ENCODE peak calls at places on chromosomes 4 and X, in six cellular contexts. E, X, H, U, N and K are unnamed samples.

GRCh38 chrX:39975094-39975865 is 122.5 kb downstream of the BCOR start:
- DNase-seq in E (no peak), H (no peak), N (peak), U (no peak), X (no peak), K (no peak)

GRCh38 chrX:67544871-67545771 is 1.3 kb downstream of the AR start:
- DNase-seq in U (no peak), N (no peak), X (peak), E (no peak), H (peak), K (peak)

GRCh38 chrX:108036298-108036973 is 8.4 kb upstream of the VSIG1 start:
- DNase-seq in X (peak), H (peak), N (peak), E (peak), U (no peak), K (peak)

GRCh38 chr4:55087930-55088293 is 37.5 kb downstream of the KDR start:
- DNase-seq in U (no peak), E (no peak), H (no peak), N (no peak), X (no peak), K (no peak)

GRCh38 chr4:47704693-47705325 is 133.1 kb downstream of the CORIN start:
- DNase-seq in X (peak), N (peak), U (no peak), H (peak), E (no peak), K (peak)

GRCh38 chr4:45453258-45453841 is 670.5 kb downstream of the GABRG1 start:
- DNase-seq in H (peak), N (peak), E (no peak), U (no peak), X (no peak), K (peak)

GRCh38 chr4:124883642-124884041 is 171.1 kb upstream of the ANKRD50 start:
- DNase-seq in U (no peak), N (no peak), H (no peak), X (peak), E (no peak), K (no peak)

GRCh38 chr4:54277691-54278090 is 48.6 kb downstream of the PDGFRA start:
- DNase-seq in X (peak), N (no peak), H (no peak), E (no peak), U (peak), K (no peak)

GRCh38 chr4:129808242-129808641 is 712.3 kb downstream of the C4orf33 start:
- DNase-seq in U (no peak), X (no peak), E (no peak), H (no peak), N (no peak), K (no peak)

GRCh38 chr4:113256946-113257345 is 207.5 kb downstream of the ANK2 start:
- DNase-seq in H (no peak), X (no peak), E (no peak), N (no peak), U (no peak), K (no peak)

GRCh38 chrX:41491267-41492004 is 44.3 kb downstream of the NYX start:
- DNase-seq in E (no peak), X (peak), U (no peak), N (no peak), H (peak), K (peak)

GRCh38 chr4:4606321-4606720 is 64.5 kb upstream of the STX18 start:
- DNase-seq in H (peak), X (no peak), N (no peak), U (no peak), E (no peak), K (no peak)

GRCh38 chr4:141713771-141714445 is 77.5 kb downstream of the IL15 start:
- DNase-seq in X (peak), N (no peak), U (no peak), E (no peak), H (peak), K (no peak)

GRCh38 chrX:140180585-140180984 is 215.3 kb upstream of the CXorf66 start:
- DNase-seq in E (no peak), H (no peak), U (no peak), X (no peak), N (no peak), K (no peak)

GRCh38 chr4:6568689-6569332 is 6.2 kb upstream of the MAN2B2 start:
- DNase-seq in X (no peak), U (no peak), H (peak), N (no peak), E (no peak), K (peak)

GRCh38 chr4:132642196-132642817 is 506.8 kb upstream of the PCDH10 start:
- DNase-seq in X (peak), N (peak), U (peak), E (peak), H (peak), K (peak)

GRCh38 chr4:73451404-73451803 is 15.4 kb downstream of the AFP start:
- DNase-seq in H (peak), N (no peak), E (no peak), U (no peak), X (no peak), K (no peak)

GRCh38 chrX:18573556-18573955 is 98.4 kb downstream of the RS1 start:
- DNase-seq in N (no peak), X (no peak), E (no peak), H (no peak), U (no peak), K (no peak)

GRCh38 chrX:13430136-13430827 is 110.4 kb upstream of the ATXN3L start:
- DNase-seq in N (no peak), X (no peak), E (peak), H (peak), U (no peak), K (no peak)

GRCh38 chrX:37998586-37999267 is 7.6 kb upstream of the SYTL5 start:
- DNase-seq in E (no peak), N (no peak), X (peak), H (no peak), U (no peak), K (no peak)

GRCh38 chr4:176358083-176358469 is 38.3 kb downstream of the SPCS3 start:
- DNase-seq in E (no peak), H (no peak), U (no peak), X (no peak), N (no peak), K (no peak)

GRCh38 chr4:176359590-176359989 is 39.8 kb downstream of the SPCS3 start:
- DNase-seq in U (no peak), N (no peak), E (no peak), H (no peak), X (no peak), K (no peak)

GRCh38 chr4:176357359-176358082 is 37.8 kb downstream of the SPCS3 start:
- DNase-seq in N (no peak), U (peak), X (no peak), H (no peak), E (no peak), K (no peak)

GRCh38 chr4:176360446-176360845 is 40.7 kb downstream of the SPCS3 start:
- DNase-seq in X (no peak), E (no peak), H (no peak), N (no peak), U (no peak), K (no peak)

DNA sequence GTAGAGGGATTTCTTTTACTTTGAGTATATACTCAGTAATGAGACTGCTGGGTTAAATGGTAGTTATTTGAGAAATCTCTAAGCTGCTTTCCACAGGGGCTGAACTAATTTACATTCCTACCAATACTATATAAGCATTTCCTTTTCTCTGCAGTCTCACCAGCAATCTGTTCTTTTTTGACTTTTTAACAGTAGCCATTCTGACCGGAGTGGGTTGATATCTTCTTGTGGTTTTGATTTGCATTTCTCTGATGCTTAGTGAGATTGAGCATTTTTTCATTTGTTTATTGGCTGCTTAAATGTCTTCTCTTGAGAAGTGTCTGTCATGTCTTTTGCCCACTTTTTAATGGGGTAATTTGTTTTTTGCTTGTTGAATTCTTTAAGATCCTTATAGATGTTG is 43.3 kb downstream of the SPCS3 start:
- DNase-seq in X (no peak), U (no peak), E (no peak), H (no peak), N (no peak), K (no peak)
- TF ChIP-seq MAX in X (no peak), U (no peak), E (no peak), H (no peak), N (no peak), K (no peak)

GRCh38 chrX:24375732-24376131 is 15.3 kb downstream of the SUPT20HL1 start:
- DNase-seq in U (no peak), N (no peak), E (no peak), H (no peak), X (no peak), K (no peak)

GRCh38 chrX:24371391-24371972 is 11.0 kb downstream of the SUPT20HL1 start:
- DNase-seq in N (peak), X (peak), E (peak), H (peak), U (peak), K (peak)

GRCh38 chrX:24376403-24376802 is 16.0 kb downstream of the SUPT20HL1 start:
- DNase-seq in H (no peak), N (no peak), E (no peak), U (no peak), X (no peak), K (no peak)

GRCh38 chrX:24369816-24370215 is 9.4 kb downstream of the SUPT20HL1 start:
- DNase-seq in X (no peak), E (no peak), N (no peak), U (no peak), H (no peak), K (no peak)

DNA sequence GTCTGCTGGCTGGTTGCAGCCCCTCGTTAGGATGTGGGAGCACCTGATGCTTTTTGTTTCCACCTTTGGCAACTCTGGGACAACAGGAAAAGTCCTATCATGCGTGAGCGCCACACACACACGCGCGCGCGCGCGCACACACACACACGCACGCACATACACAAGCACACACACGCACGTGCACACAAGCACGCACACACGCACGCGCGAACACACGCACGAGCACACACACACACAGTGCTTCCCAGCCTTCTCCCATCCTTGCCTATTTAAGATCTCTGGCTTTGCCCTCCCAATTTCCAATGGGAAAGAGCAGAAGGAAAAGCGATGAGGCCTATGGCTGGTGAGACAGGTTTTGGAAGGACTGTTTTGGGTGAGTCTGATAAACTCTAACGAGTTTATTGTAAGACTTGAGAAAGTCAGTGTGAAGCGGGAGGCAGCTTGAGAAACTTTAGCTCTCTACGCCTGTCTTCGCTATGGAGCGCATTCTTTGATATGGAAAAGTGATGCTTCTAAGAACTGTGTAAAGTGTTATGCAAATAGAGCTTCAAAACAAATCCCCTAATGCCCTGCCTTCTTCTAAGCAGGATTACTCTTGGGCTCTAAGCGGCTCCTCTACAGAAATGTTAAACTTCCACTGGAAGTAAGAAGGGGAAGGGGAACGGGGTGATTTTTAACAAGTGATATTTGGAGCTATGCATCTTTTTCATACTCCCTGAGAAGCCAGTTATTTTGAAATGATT is 11.8 kb downstream of the SUPT20HL1 start:
- DNase-seq in H (no peak), X (no peak), N (no peak), U (no peak), E (no peak), K (no peak)
- TF ChIP-seq CTCF in H (no peak), X (no peak), N (no peak), U (no peak), E (no peak), K (no peak)

GRCh38 chrX:56974408-56974807 is 20.9 kb downstream of the SPIN3 start:
- DNase-seq in U (no peak), N (no peak), E (no peak), H (no peak), X (no peak), K (no peak)

GRCh38 chrX:56975611-56976010 is 19.7 kb downstream of the SPIN3 start:
- DNase-seq in H (no peak), U (no peak), X (peak), N (no peak), E (no peak), K (no peak)

GRCh38 chrX:56978172-56978571 is 17.2 kb downstream of the SPIN3 start:
- DNase-seq in E (peak), U (peak), X (peak), H (peak), N (peak), K (peak)
- TF ChIP-seq MYC in E (no peak), U (no peak), X (no peak), H (no peak), N (no peak), K (no peak)

DNA sequence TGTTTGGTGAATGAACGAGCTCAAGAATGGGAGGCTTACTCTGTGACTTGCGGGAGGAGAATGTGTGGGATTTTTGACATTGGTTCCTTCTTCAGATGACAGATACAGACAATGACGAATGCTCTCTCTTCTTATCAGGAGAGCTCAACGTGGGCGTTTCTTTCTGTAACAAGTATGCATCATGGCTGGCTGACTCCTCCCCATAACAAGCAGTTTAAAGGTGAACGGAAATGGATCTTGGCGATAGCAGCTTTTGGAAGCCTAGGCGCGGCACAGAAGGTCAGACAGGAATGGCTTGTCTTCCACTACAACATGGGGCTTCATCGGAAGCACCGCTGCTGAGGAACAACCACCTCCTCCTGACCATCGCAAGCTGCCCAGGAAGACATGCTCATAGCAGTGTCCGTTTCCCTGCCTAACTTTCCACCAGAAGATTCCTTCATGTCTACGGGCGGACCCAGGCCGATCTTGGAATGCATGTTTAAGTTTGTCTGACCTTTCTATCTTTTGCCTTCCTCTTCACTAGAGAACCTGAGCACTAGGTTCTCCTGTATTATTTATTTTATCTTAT is 18.3 kb upstream of the ACSL1 start:
- DNase-seq in H (no peak), N (no peak), U (no peak), E (peak), X (no peak), K (no peak)
- TF ChIP-seq MAX in H (no peak), N (no peak), U (no peak), E (peak), X (no peak), K (no peak)

DNA sequence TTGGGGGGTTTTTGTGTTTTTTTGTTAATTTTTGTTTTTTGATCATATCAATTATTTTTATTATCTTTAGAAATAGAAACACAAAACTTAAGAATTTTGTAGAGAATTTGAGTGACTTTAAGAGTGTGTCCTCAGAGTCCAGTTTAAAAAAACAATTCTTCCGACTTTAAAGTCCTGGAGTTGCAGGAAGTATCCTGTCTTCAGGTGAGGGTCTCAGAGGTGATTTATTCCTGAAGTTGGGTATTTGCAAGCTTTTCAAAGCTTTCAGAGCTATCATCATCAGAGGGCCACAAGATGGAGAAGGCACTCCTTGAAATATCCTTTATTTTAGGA is 23.0 kb downstream of the TLR10 start:
- DNase-seq in U (no peak), H (no peak), N (no peak), X (no peak), E (no peak), K (no peak)
- TF ChIP-seq CTCF in U (no peak), H (no peak), N (no peak), X (no peak), E (no peak), K (no peak)

GRCh38 chrX:147945286-147945685 is 33.6 kb downstream of the FMR1 start:
- DNase-seq in N (no peak), U (no peak), H (no peak), E (no peak), X (no peak), K (no peak)

GRCh38 chrX:147953976-147954375 is 27.2 kb upstream of the FMR1NB start:
- DNase-seq in H (no peak), X (no peak), N (no peak), U (no peak), E (no peak), K (peak)

GRCh38 chrX:147948531-147948930 is 32.6 kb upstream of the FMR1NB start:
- DNase-seq in E (no peak), N (no peak), U (no peak), H (no peak), X (no peak), K (no peak)

GRCh38 chrX:147950352-147950751 is 30.8 kb upstream of the FMR1NB start:
- DNase-seq in E (no peak), X (no peak), H (no peak), U (no peak), N (peak), K (no peak)
- TF ChIP-seq MYC in E (no peak), X (no peak), H (no peak), U (no peak), N (no peak), K (no peak)

GRCh38 chr4:86892639-86892965 is 380 bp upstream of the C4orf36 start:
- DNase-seq in X (no peak), E (no peak), H (no peak), U (no peak), N (no peak), K (no peak)

GRCh38 chr4:86894465-86894864 is 2.2 kb upstream of the C4orf36 start:
- DNase-seq in E (no peak), N (no peak), U (no peak), X (peak), H (peak), K (peak)

GRCh38 chr4:86893136-86893535 is 914 bp upstream of the C4orf36 start:
- DNase-seq in U (no peak), H (no peak), N (no peak), E (no peak), X (no peak), K (no peak)

GRCh38 chr4:86895692-86896488 is 3.7 kb upstream of the C4orf36 start:
- DNase-seq in X (peak), H (peak), E (peak), U (no peak), N (peak), K (peak)

DNA sequence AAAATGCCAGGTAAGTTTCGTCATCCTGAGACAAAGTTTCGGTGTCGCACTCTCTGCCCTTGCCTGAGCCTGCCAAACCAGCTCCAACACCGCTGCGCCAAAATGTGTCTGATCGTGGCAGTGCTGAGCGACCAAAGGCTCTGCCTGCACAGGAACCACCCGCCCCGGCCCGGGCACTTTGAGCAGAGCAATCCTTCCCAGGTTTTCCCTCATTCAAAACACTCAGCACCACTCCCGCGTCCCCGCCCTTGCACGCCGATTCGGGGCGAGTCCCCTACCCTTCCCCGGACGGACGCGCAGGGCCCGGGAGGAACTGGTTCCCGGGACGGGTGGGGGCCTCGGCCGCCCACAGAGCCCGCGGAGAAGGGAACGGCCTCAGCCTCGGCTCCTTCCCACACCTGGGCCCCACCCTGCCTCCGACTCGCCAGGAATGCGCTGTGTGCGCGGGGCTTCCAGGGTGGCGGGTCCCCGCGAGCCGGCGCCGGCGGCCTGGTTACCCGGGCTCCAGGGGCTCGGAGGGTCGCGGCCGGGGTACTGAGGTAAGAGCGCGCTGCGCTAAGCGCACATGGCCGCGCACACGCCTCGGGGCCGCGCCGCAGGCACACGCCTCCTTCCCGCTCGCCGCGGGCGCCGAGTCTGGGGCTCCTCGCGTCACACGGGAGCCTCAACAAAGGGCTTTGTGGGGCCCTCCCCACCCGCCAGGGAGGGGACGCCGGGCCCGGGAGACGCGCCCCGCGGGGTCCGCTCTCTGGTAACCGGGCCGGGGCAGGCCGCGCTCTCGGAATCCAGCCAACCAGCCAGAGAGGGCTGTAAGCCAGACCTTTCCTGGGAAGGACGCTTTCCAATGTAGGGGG is at the start of gene C4orf36:
- DNase-seq in X (peak), E (peak), U (no peak), H (peak), N (no peak), K (peak)
- TF ChIP-seq MAX in X (no peak), E (peak), U (peak), H (peak), N (peak), K (peak)

DNA sequence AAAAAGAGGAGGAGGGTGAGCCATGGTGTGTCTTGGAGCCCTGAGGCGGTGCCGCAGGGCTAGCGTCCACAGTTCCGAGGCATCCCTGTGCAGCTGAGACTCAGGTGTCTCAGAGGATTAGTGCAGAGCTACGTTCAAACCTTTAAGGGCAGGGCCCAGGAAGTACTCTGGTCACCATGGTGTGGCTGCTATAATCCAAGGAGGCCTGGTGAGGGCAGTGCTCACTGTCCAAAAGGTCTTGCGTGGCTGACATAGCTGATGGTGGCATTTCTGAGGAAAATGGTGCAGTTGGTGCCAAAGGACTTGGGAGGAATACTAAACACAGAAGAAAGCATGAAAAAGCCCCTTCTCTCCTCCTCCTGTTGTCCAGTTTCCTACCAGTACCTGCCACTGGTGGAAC is 146.9 kb downstream of the DCHS2 start:
- DNase-seq in X (no peak), H (peak), N (peak), U (no peak), E (no peak), K (peak)
- TF ChIP-seq CTCF in X (no peak), H (no peak), N (peak), U (peak), E (peak), K (no peak)